ENCODE peak calls at places on chromosomes 12 and 14, in ten cellular contexts. B, V, L, S, H, P, Z, T, Q and N are unnamed samples.

GRCh38 chr12:103665971-103666370 is 78.9 kb downstream of the STAB2 start:
- DNase-seq in H (no peak), L (no peak), S (no peak), P (no peak), T (no peak), Z (peak), V (no peak), B (no peak), Q (peak), N (no peak)

GRCh38 chr12:32603858-32604257 is 75.2 kb upstream of the DNM1L start:
- DNase-seq in Z (no peak), B (no peak), P (no peak), V (no peak), Q (no peak), L (no peak), H (no peak), S (no peak), T (peak), N (no peak)

GRCh38 chr12:62900686-62901272 is 34.2 kb downstream of the PPM1H start:
- DNase-seq in B (no peak), V (peak), S (no peak), Q (no peak), Z (peak), L (peak), P (peak), H (no peak), T (no peak), N (no peak)

GRCh38 chr12:7017870-7018349 is 366 bp downstream of the LPCAT3 start:
- DNase-seq in S (no peak), H (no peak), P (peak), V (no peak), L (peak), B (no peak), Q (peak), Z (peak), T (no peak), N (peak)

GRCh38 chr14:55277972-55278740 is 6.9 kb downstream of the FBXO34 start:
- DNase-seq in Z (no peak), Q (no peak), H (no peak), L (no peak), V (no peak), P (no peak), T (no peak), S (no peak), B (no peak), N (no peak)

GRCh38 chr14:72815459-72815858 is 78.4 kb downstream of the DPF3 start:
- DNase-seq in V (no peak), H (no peak), Z (no peak), Q (no peak), L (no peak), P (no peak), B (no peak), S (no peak), T (no peak), N (no peak)

GRCh38 chr12:84128117-84128991 is 784.2 kb downstream of the SLC6A15 start:
- DNase-seq in V (no peak), Z (peak), P (no peak), H (no peak), L (peak), T (no peak), S (no peak), Q (no peak), B (no peak), N (no peak)

GRCh38 chr14:36852853-36853634 is 191.4 kb downstream of the PAX9 start:
- DNase-seq in T (no peak), Z (peak), P (no peak), Q (no peak), S (no peak), B (no peak), H (no peak), L (peak), V (no peak), N (no peak)

GRCh38 chr12:6821271-6821673 is 349 bp upstream of the GPR162 start:
- DNase-seq in B (peak), P (no peak), T (no peak), Z (peak), Q (no peak), S (peak), V (no peak), L (no peak), H (peak), N (peak)

GRCh38 chr12:59895161-59895785 is 299.4 kb downstream of the SLC16A7 start:
- DNase-seq in T (no peak), Z (no peak), B (no peak), L (no peak), S (no peak), V (no peak), Q (no peak), H (no peak), P (no peak), N (no peak)

GRCh38 chr12:95641299-95641947 is 90.1 kb upstream of the USP44 start:
- DNase-seq in V (no peak), Z (no peak), H (no peak), L (no peak), Q (no peak), S (no peak), P (no peak), B (no peak), T (no peak), N (no peak)

GRCh38 chr12:126481688-126482087 is 1416.5 kb downstream of the AACS start:
- DNase-seq in Z (no peak), V (no peak), S (no peak), B (no peak), H (no peak), Q (no peak), T (no peak), P (no peak), L (no peak), N (no peak)

GRCh38 chr12:15278816-15279658 is 43.3 kb upstream of the PTPRO start:
- DNase-seq in V (peak), H (no peak), B (no peak), L (no peak), T (no peak), P (no peak), Q (no peak), Z (peak), S (no peak), N (no peak)

GRCh38 chr12:19964549-19964948 is 403.8 kb upstream of the PDE3A start:
- DNase-seq in L (no peak), P (no peak), T (no peak), H (no peak), Q (no peak), S (no peak), B (no peak), V (no peak), Z (no peak), N (no peak)

GRCh38 chr14:96754845-96755184 is 42.4 kb upstream of the VRK1 start:
- DNase-seq in P (no peak), B (no peak), Q (no peak), H (no peak), L (no peak), T (no peak), S (no peak), Z (peak), V (no peak), N (peak)

GRCh38 chr12:96720363-96720705 is 186.7 kb upstream of the NEDD1 start:
- DNase-seq in Q (no peak), V (peak), H (no peak), Z (peak), P (peak), B (no peak), T (no peak), S (no peak), L (peak), N (no peak)

GRCh38 chr12:43241971-43242370 is 310.0 kb downstream of the ADAMTS20 start:
- DNase-seq in T (no peak), B (no peak), H (no peak), L (no peak), P (no peak), Z (no peak), V (no peak), S (no peak), Q (no peak), N (no peak)

GRCh38 chr12:52977195-52977594 is 28.3 kb downstream of the KRT18 start:
- DNase-seq in H (no peak), T (no peak), S (no peak), Z (no peak), B (no peak), V (no peak), L (no peak), P (no peak), Q (no peak), N (no peak)

GRCh38 chr14:69713127-69713800 is 53.7 kb upstream of the SRSF5 start:
- DNase-seq in T (no peak), L (no peak), B (no peak), H (no peak), P (no peak), S (no peak), Q (no peak), Z (peak), V (no peak), N (no peak)

GRCh38 chr14:66238969-66239368 is 247.2 kb upstream of the CCDC196 start:
- DNase-seq in S (no peak), T (no peak), H (no peak), L (no peak), Z (no peak), V (no peak), B (no peak), Q (no peak), P (no peak), N (no peak)

GRCh38 chr12:82019533-82019932 is 260.4 kb upstream of the PPFIA2 start:
- DNase-seq in S (peak), Q (no peak), L (no peak), V (no peak), T (no peak), P (no peak), B (no peak), H (no peak), Z (peak), N (no peak)

GRCh38 chr12:24743891-24744793 is 204.8 kb downstream of the BCAT1 start:
- DNase-seq in S (no peak), Q (no peak), H (no peak), P (no peak), Z (no peak), L (no peak), V (no peak), T (no peak), B (no peak), N (no peak)

GRCh38 chr12:25074113-25074512 is 120.8 kb downstream of the DNAI7 start:
- DNase-seq in L (no peak), Q (no peak), Z (no peak), T (no peak), P (no peak), S (no peak), V (no peak), H (no peak), B (no peak), N (no peak)

GRCh38 chr12:53145383-53145782 is 35.1 kb upstream of the ZNF740 start:
- DNase-seq in P (no peak), H (no peak), Z (no peak), Q (no peak), T (no peak), B (no peak), V (no peak), S (no peak), L (no peak), N (no peak)

GRCh38 chr12:130796985-130797686 is 41.9 kb downstream of the STX2 start:
- DNase-seq in B (no peak), H (no peak), T (peak), S (no peak), L (no peak), Z (no peak), P (no peak), V (no peak), Q (no peak), N (no peak)

GRCh38 chr12:39272934-39273770 is 169.8 kb downstream of the KIF21A start:
- DNase-seq in V (peak), H (no peak), T (peak), L (no peak), P (peak), B (no peak), Q (peak), S (peak), Z (peak), N (peak)

GRCh38 chr12:79143803-79144202 is 279.2 kb downstream of the SYT1 start:
- DNase-seq in B (no peak), T (no peak), Z (peak), L (no peak), P (no peak), H (no peak), S (no peak), V (no peak), Q (no peak), N (no peak)

GRCh38 chr12:123453165-123453564 is 4.8 kb upstream of the SNRNP35 start:
- DNase-seq in V (no peak), Z (peak), L (no peak), P (no peak), B (no peak), Q (no peak), T (no peak), S (no peak), H (no peak), N (no peak)

GRCh38 chr12:57214398-57214781 is 2.2 kb upstream of the NXPH4 start:
- DNase-seq in Z (peak), S (no peak), P (peak), Q (peak), L (peak), B (peak), V (peak), H (no peak), T (peak), N (peak)

GRCh38 chr12:108826115-108826806 is 31.1 kb downstream of the SSH1 start:
- DNase-seq in H (peak), S (peak), L (no peak), V (no peak), T (no peak), P (no peak), B (no peak), Q (no peak), Z (peak), N (no peak)

GRCh38 chr14:35576260-35576659 is 42.3 kb downstream of the INSM2 start:
- DNase-seq in L (no peak), P (no peak), B (no peak), Q (no peak), T (no peak), V (no peak), H (no peak), S (no peak), Z (peak), N (no peak)

GRCh38 chr12:3261782-3262359 is 184.7 kb downstream of the TSPAN9 start:
- DNase-seq in L (no peak), H (no peak), Q (no peak), P (no peak), T (no peak), B (no peak), V (no peak), Z (no peak), S (no peak), N (no peak)

GRCh38 chr12:89038831-89039509 is 313.3 kb downstream of the DUSP6 start:
- DNase-seq in H (no peak), Z (no peak), T (no peak), V (no peak), L (no peak), Q (no peak), B (no peak), P (no peak), S (no peak), N (no peak)